ENCODE peak calls at places on chromosome 7, in six cellular contexts. One of them, this sample, is unnamed.

GRCh38 chr7:80481196-80481884 is 30.5 kb downstream of the GNAT3 start:
- DNase-seq in GM23338: peak
- DNase-seq in body of pancreas: no peak
- DNase-seq in right lobe of liver: no peak
- DNase-seq in GM06990: no peak
- DNase-seq in choroid plexus epithelial cell: no peak
- DNase-seq in this sample: peak

GRCh38 chr7:17601921-17602320 is 303.5 kb downstream of the AHR start:
- DNase-seq in GM06990: no peak
- DNase-seq in right lobe of liver: no peak
- DNase-seq in body of pancreas: no peak
- DNase-seq in GM23338: no peak
- DNase-seq in choroid plexus epithelial cell: no peak
- DNase-seq in this sample: no peak

GRCh38 chr7:21943436-21943835 is 2.3 kb downstream of the CDCA7L start:
- DNase-seq in right lobe of liver: no peak
- DNase-seq in body of pancreas: no peak
- DNase-seq in GM23338: no peak
- DNase-seq in GM06990: no peak
- DNase-seq in choroid plexus epithelial cell: no peak
- DNase-seq in this sample: no peak

GRCh38 chr7:131808736-131809135 is 252.3 kb upstream of the PODXL start:
- DNase-seq in GM23338: no peak
- DNase-seq in choroid plexus epithelial cell: no peak
- DNase-seq in body of pancreas: no peak
- DNase-seq in right lobe of liver: no peak
- DNase-seq in GM06990: no peak
- DNase-seq in this sample: no peak

GRCh38 chr7:143300959-143301617 is 12.9 kb downstream of the CASP2 start:
- DNase-seq in GM23338: no peak
- DNase-seq in right lobe of liver: no peak
- DNase-seq in choroid plexus epithelial cell: peak
- DNase-seq in body of pancreas: no peak
- DNase-seq in GM06990: no peak
- DNase-seq in this sample: no peak

GRCh38 chr7:18276380-18276779 is 219.2 kb upstream of the HDAC9 start:
- DNase-seq in choroid plexus epithelial cell: no peak
- DNase-seq in GM06990: no peak
- DNase-seq in body of pancreas: no peak
- DNase-seq in GM23338: no peak
- DNase-seq in right lobe of liver: no peak
- DNase-seq in this sample: no peak

GRCh38 chr7:1675673-1676549 is 5.8 kb downstream of the ELFN1 start:
- DNase-seq in body of pancreas: no peak
- DNase-seq in GM06990: no peak
- DNase-seq in right lobe of liver: no peak
- DNase-seq in choroid plexus epithelial cell: no peak
- DNase-seq in GM23338: no peak
- DNase-seq in this sample: no peak

GRCh38 chr7:131021902-131022301 is 287.9 kb upstream of the KLF14 start:
- DNase-seq in body of pancreas: no peak
- DNase-seq in GM23338: no peak
- DNase-seq in right lobe of liver: no peak
- DNase-seq in GM06990: no peak
- DNase-seq in choroid plexus epithelial cell: no peak
- DNase-seq in this sample: no peak

GRCh38 chr7:79664884-79665676 is 211.6 kb upstream of the MAGI2 start:
- DNase-seq in body of pancreas: no peak
- DNase-seq in GM06990: no peak
- DNase-seq in choroid plexus epithelial cell: no peak
- DNase-seq in right lobe of liver: no peak
- DNase-seq in GM23338: no peak
- DNase-seq in this sample: no peak

GRCh38 chr7:90607196-90607595 is 11.1 kb downstream of the CDK14 start:
- DNase-seq in GM06990: no peak
- DNase-seq in choroid plexus epithelial cell: peak
- DNase-seq in right lobe of liver: no peak
- DNase-seq in body of pancreas: no peak
- DNase-seq in GM23338: no peak
- DNase-seq in this sample: no peak

GRCh38 chr7:73734619-73735525 is 3.7 kb downstream of the ABHD11 start:
- DNase-seq in right lobe of liver: peak
- DNase-seq in body of pancreas: peak
- DNase-seq in GM23338: peak
- DNase-seq in GM06990: peak
- DNase-seq in choroid plexus epithelial cell: peak
- DNase-seq in this sample: peak

GRCh38 chr7:101624246-101625000 is 4.7 kb downstream of the MYL10 start:
- DNase-seq in body of pancreas: no peak
- DNase-seq in right lobe of liver: no peak
- DNase-seq in GM06990: no peak
- DNase-seq in choroid plexus epithelial cell: no peak
- DNase-seq in GM23338: peak
- DNase-seq in this sample: no peak

GRCh38 chr7:106070201-106070551 is 41.9 kb downstream of the SYPL1 start:
- DNase-seq in right lobe of liver: peak
- DNase-seq in body of pancreas: peak
- DNase-seq in GM23338: no peak
- DNase-seq in GM06990: no peak
- DNase-seq in choroid plexus epithelial cell: no peak
- DNase-seq in this sample: no peak

GRCh38 chr7:100220833-100221718 is 1.3 kb downstream of the PVRIG start:
- DNase-seq in GM06990: peak
- DNase-seq in body of pancreas: no peak
- DNase-seq in choroid plexus epithelial cell: no peak
- DNase-seq in right lobe of liver: peak
- DNase-seq in GM23338: no peak
- DNase-seq in this sample: no peak

GRCh38 chr7:111755388-111755787 is 193.1 kb upstream of the IMMP2L start:
- DNase-seq in GM23338: no peak
- DNase-seq in GM06990: no peak
- DNase-seq in right lobe of liver: no peak
- DNase-seq in body of pancreas: no peak
- DNase-seq in choroid plexus epithelial cell: no peak
- DNase-seq in this sample: no peak

GRCh38 chr7:120858299-120858636 is 324 bp upstream of the TSPAN12 start:
- DNase-seq in GM06990: no peak
- DNase-seq in body of pancreas: no peak
- DNase-seq in choroid plexus epithelial cell: peak
- DNase-seq in GM23338: no peak
- DNase-seq in right lobe of liver: no peak
- DNase-seq in this sample: peak

GRCh38 chr7:151803841-151804240 is 73.1 kb downstream of the PRKAG2 start:
- DNase-seq in GM23338: no peak
- DNase-seq in body of pancreas: no peak
- DNase-seq in GM06990: no peak
- DNase-seq in choroid plexus epithelial cell: no peak
- DNase-seq in right lobe of liver: no peak
- DNase-seq in this sample: no peak

GRCh38 chr7:46999866-47000265 is 582.0 kb downstream of the TNS3 start:
- DNase-seq in choroid plexus epithelial cell: no peak
- DNase-seq in GM06990: no peak
- DNase-seq in body of pancreas: no peak
- DNase-seq in right lobe of liver: no peak
- DNase-seq in GM23338: no peak
- DNase-seq in this sample: no peak

GRCh38 chr7:24199978-24200377 is 84.0 kb upstream of the NPY start:
- DNase-seq in GM23338: no peak
- DNase-seq in GM06990: no peak
- DNase-seq in body of pancreas: no peak
- DNase-seq in choroid plexus epithelial cell: no peak
- DNase-seq in right lobe of liver: no peak
- DNase-seq in this sample: no peak

GRCh38 chr7:134311807-134312206 is 4.9 kb downstream of the SLC35B4 start:
- DNase-seq in choroid plexus epithelial cell: no peak
- DNase-seq in GM06990: no peak
- DNase-seq in body of pancreas: no peak
- DNase-seq in right lobe of liver: no peak
- DNase-seq in GM23338: no peak
- DNase-seq in this sample: no peak

GRCh38 chr7:132705146-132705545 is 128.9 kb upstream of the PLXNA4 start:
- DNase-seq in right lobe of liver: no peak
- DNase-seq in GM06990: no peak
- DNase-seq in body of pancreas: no peak
- DNase-seq in GM23338: no peak
- DNase-seq in choroid plexus epithelial cell: no peak
- DNase-seq in this sample: peak

GRCh38 chr7:37198906-37199485 is 249.7 kb downstream of the ELMO1 start:
- DNase-seq in right lobe of liver: peak
- DNase-seq in choroid plexus epithelial cell: peak
- DNase-seq in GM06990: no peak
- DNase-seq in GM23338: peak
- DNase-seq in body of pancreas: peak
- DNase-seq in this sample: peak

GRCh38 chr7:37198188-37198905 is 250.3 kb downstream of the ELMO1 start:
- DNase-seq in right lobe of liver: no peak
- DNase-seq in GM06990: no peak
- DNase-seq in GM23338: no peak
- DNase-seq in choroid plexus epithelial cell: no peak
- DNase-seq in body of pancreas: peak
- DNase-seq in this sample: no peak

GRCh38 chr7:37205451-37205850 is 243.2 kb downstream of the ELMO1 start:
- DNase-seq in body of pancreas: no peak
- DNase-seq in right lobe of liver: no peak
- DNase-seq in choroid plexus epithelial cell: no peak
- DNase-seq in GM23338: no peak
- DNase-seq in GM06990: no peak
- DNase-seq in this sample: no peak

GRCh38 chr7:37201003-37201875 is 247.4 kb downstream of the ELMO1 start:
- DNase-seq in body of pancreas: peak
- DNase-seq in right lobe of liver: peak
- DNase-seq in GM23338: peak
- DNase-seq in choroid plexus epithelial cell: peak
- DNase-seq in GM06990: no peak
- DNase-seq in this sample: peak

GRCh38 chr7:37201876-37202198 is 246.8 kb downstream of the ELMO1 start:
- DNase-seq in choroid plexus epithelial cell: no peak
- DNase-seq in GM23338: no peak
- DNase-seq in right lobe of liver: no peak
- DNase-seq in body of pancreas: no peak
- DNase-seq in GM06990: no peak
- DNase-seq in this sample: no peak
- TF ChIP-seq CTCF in choroid plexus epithelial cell: no peak
- TF ChIP-seq CTCF in GM23338: no peak
- TF ChIP-seq CTCF in right lobe of liver: no peak
- TF ChIP-seq CTCF in body of pancreas: no peak
- TF ChIP-seq CTCF in GM06990: no peak
- TF ChIP-seq CTCF in this sample: no peak

GRCh38 chr7:20140278-20141058 is 76.7 kb downstream of the MACC1 start:
- DNase-seq in body of pancreas: no peak
- DNase-seq in choroid plexus epithelial cell: no peak
- DNase-seq in right lobe of liver: no peak
- DNase-seq in GM06990: no peak
- DNase-seq in GM23338: no peak
- DNase-seq in this sample: no peak

GRCh38 chr7:20136647-20137046 is 80.5 kb downstream of the MACC1 start:
- DNase-seq in GM06990: no peak
- DNase-seq in GM23338: no peak
- DNase-seq in right lobe of liver: no peak
- DNase-seq in body of pancreas: no peak
- DNase-seq in choroid plexus epithelial cell: no peak
- DNase-seq in this sample: no peak

GRCh38 chr7:20144801-20145200 is 72.4 kb downstream of the MACC1 start:
- DNase-seq in right lobe of liver: no peak
- DNase-seq in body of pancreas: no peak
- DNase-seq in GM06990: no peak
- DNase-seq in GM23338: no peak
- DNase-seq in choroid plexus epithelial cell: no peak
- DNase-seq in this sample: no peak

GRCh38 chr7:20146461-20146860 is 70.7 kb downstream of the MACC1 start:
- DNase-seq in choroid plexus epithelial cell: peak
- DNase-seq in GM06990: no peak
- DNase-seq in right lobe of liver: no peak
- DNase-seq in body of pancreas: no peak
- DNase-seq in GM23338: no peak
- DNase-seq in this sample: peak

GRCh38 chr7:20141666-20142065 is 75.5 kb downstream of the MACC1 start:
- DNase-seq in GM23338: no peak
- DNase-seq in GM06990: no peak
- DNase-seq in right lobe of liver: no peak
- DNase-seq in choroid plexus epithelial cell: peak
- DNase-seq in body of pancreas: no peak
- DNase-seq in this sample: no peak
- H3K4me3 ChIP-seq in GM23338: no peak
- H3K4me3 ChIP-seq in GM06990: no peak
- H3K4me3 ChIP-seq in right lobe of liver: no peak
- H3K4me3 ChIP-seq in choroid plexus epithelial cell: no peak
- H3K4me3 ChIP-seq in body of pancreas: no peak
- H3K4me3 ChIP-seq in this sample: no peak

GRCh38 chr7:54839538-54840213 is 80.7 kb upstream of the SEC61G start:
- DNase-seq in GM23338: peak
- DNase-seq in GM06990: no peak
- DNase-seq in right lobe of liver: peak
- DNase-seq in choroid plexus epithelial cell: peak
- DNase-seq in body of pancreas: peak
- DNase-seq in this sample: peak
- TF ChIP-seq CTCF in GM23338: peak
- TF ChIP-seq CTCF in GM06990: peak
- TF ChIP-seq CTCF in right lobe of liver: peak
- TF ChIP-seq CTCF in choroid plexus epithelial cell: peak
- TF ChIP-seq CTCF in body of pancreas: peak
- TF ChIP-seq CTCF in this sample: peak

GRCh38 chr7:97005764-97006145 is 402 bp downstream of the DLX6 start:
- DNase-seq in right lobe of liver: no peak
- DNase-seq in choroid plexus epithelial cell: no peak
- DNase-seq in GM23338: no peak
- DNase-seq in body of pancreas: no peak
- DNase-seq in GM06990: no peak
- DNase-seq in this sample: no peak
- H3K4me3 ChIP-seq in right lobe of liver: peak
- H3K4me3 ChIP-seq in choroid plexus epithelial cell: no peak
- H3K4me3 ChIP-seq in GM23338: peak
- H3K4me3 ChIP-seq in body of pancreas: no peak
- H3K4me3 ChIP-seq in GM06990: no peak
- H3K4me3 ChIP-seq in this sample: peak

DNA sequence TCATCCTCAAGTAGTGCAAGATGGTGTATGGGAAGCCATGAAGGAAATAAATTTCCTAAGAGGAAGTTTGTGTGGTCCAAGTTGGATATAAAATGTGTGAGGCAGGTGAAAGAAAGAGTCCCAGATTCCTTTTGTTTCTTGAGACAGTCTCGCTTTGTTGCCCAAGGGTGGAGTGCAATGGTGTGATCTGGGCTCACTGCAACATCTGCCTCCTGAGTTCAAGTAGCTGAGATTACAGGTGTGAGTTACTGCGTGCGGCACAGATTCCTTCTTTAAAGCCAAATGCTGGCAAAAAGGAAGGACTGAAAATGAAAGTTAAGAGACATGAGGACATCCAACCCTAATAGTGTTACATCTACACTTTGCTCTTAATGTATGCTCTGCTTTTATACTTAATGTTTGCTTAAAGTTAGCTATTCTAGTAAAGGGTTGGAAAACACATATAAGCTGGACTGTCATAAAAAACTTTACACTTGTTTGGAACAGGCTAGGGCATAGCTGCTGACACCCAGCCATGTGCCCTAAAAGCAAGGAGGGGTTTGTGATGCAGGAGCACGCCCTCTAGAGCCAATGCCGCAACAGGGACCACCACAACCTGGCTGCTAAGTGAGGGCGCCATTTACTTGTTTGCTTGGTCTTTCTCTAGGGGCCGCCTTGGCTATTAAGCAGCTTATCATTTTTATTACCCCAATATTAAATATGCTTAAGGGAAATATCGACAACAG is 34.5 kb downstream of the CLEC2L start:
- DNase-seq in GM06990: no peak
- DNase-seq in GM23338: peak
- DNase-seq in right lobe of liver: no peak
- DNase-seq in body of pancreas: no peak
- DNase-seq in choroid plexus epithelial cell: no peak
- DNase-seq in this sample: no peak
- TF ChIP-seq CTCF in GM06990: no peak
- TF ChIP-seq CTCF in GM23338: peak
- TF ChIP-seq CTCF in right lobe of liver: no peak
- TF ChIP-seq CTCF in body of pancreas: no peak
- TF ChIP-seq CTCF in choroid plexus epithelial cell: peak
- TF ChIP-seq CTCF in this sample: no peak